ENCODE peak calls at places on chromosomes 12 and 14, in six cellular contexts. A is T-helper 9 cell; W is nucleus accumbens; F is activated CD4-positive, alpha-beta T cell treated with anti-CD3 and anti-CD28 coated beads for 24 hours; E is T47D; G is hippocampal formation. U is an unnamed sample.
A peak's percentile ranks its signal among the peaks of the same experiment; 100 is the strongest.

GRCh38 chr12:27451416-27451815 is 4.9 kb downstream of the SMCO2 start:
- DNase-seq in F (no peak), E (peak; percentile 27), G (no peak), A (no peak), W (no peak), U (no peak)

GRCh38 chr12:58253663-58254062 is 312.3 kb downstream of the ATP23 start:
- DNase-seq in A (no peak), W (no peak), F (no peak), G (no peak), E (no peak), U (no peak)

GRCh38 chr14:82094819-82095218 is 561.2 kb upstream of the SEL1L start:
- DNase-seq in W (no peak), A (no peak), E (no peak), F (no peak), G (no peak), U (no peak)

GRCh38 chr12:87280356-87280755 is 748.8 kb downstream of the C12orf50 start:
- DNase-seq in G (no peak), E (no peak), W (no peak), F (no peak), A (no peak), U (no peak)

GRCh38 chr14:63248211-63248610 is 44.0 kb downstream of the RHOJ start:
- DNase-seq in W (no peak), A (no peak), G (no peak), E (no peak), F (no peak), U (no peak)

GRCh38 chr12:18906354-18906753 is 168.4 kb downstream of the CAPZA3 start:
- DNase-seq in G (no peak), E (no peak), W (no peak), F (no peak), A (no peak), U (no peak)

GRCh38 chr14:90263748-90264449 is 7.5 kb downstream of the PSMC1 start:
- DNase-seq in A (no peak), F (no peak), G (no peak), W (no peak), E (no peak), U (no peak)

GRCh38 chr12:100295764-100296555 is 29.0 kb downstream of the SCYL2 start:
- DNase-seq in A (no peak), E (no peak), F (no peak), G (no peak), W (no peak), U (no peak)

GRCh38 chr12:3247596-3248270 is 170.6 kb downstream of the TSPAN9 start:
- DNase-seq in E (no peak), F (no peak), G (no peak), A (no peak), W (no peak), U (no peak)

GRCh38 chr12:47903927-47904646 is 707 bp downstream of the VDR start:
- DNase-seq in F (peak; percentile 58), W (no peak), G (no peak), A (peak; percentile 36), E (peak; percentile 81), U (no peak)

GRCh38 chr14:21071225-21072041 is 1.3 kb downstream of the ARHGEF40 start:
- DNase-seq in A (peak; percentile 41), F (peak; percentile 38), G (peak; percentile 76), E (no peak), W (peak; percentile 57), U (peak; percentile 45)